ENCODE peak calls at places on chromosome 13, in ten cellular contexts. C is germinal center; Z is NCI-H526; N is naive B cell; U is NCI-H1417; T is myocyte; S is IMR-90; P is stimulated activated CD8-positive, alpha-beta memory T cell treated with anti-CD3 and anti-CD28 coated beads, Interleukin-15, amount 100 ng/mL, for 24 hours; Q is T-helper 9 cell; D is hepatic stellate cell. Y is an unnamed sample.

GRCh38 chr13:29750178-29750530 is 100.3 kb downstream of the UBL3 start:
- DNase-seq in C (no peak), Z (no peak), N (no peak), U (no peak), T (no peak), S (no peak), P (no peak), Q (no peak), D (no peak), Y (no peak)

GRCh38 chr13:36344173-36344572 is 2.0 kb downstream of the SPART start:
- DNase-seq in C (no peak), Z (no peak), N (no peak), U (no peak), T (peak), S (peak), P (no peak), Q (no peak), D (no peak), Y (no peak)

GRCh38 chr13:51364404-51365008 is 25.0 kb downstream of the SERPINE3 start:
- DNase-seq in C (no peak), Z (no peak), N (no peak), U (no peak), T (peak), S (peak), P (no peak), Q (no peak), D (peak), Y (no peak)

GRCh38 chr13:108322206-108322824 is 52.8 kb downstream of the TNFSF13B start:
- DNase-seq in C (peak), Z (peak), N (peak), U (peak), T (peak), S (peak), P (no peak), Q (no peak), D (peak), Y (no peak)

GRCh38 chr13:106599875-106600797 is 32.2 kb upstream of the ARGLU1 start:
- DNase-seq in C (no peak), Z (no peak), N (no peak), U (no peak), T (peak), S (peak), P (no peak), Q (no peak), D (no peak), Y (no peak)

GRCh38 chr13:26882731-26883130 is 122.1 kb upstream of the GPR12 start:
- DNase-seq in C (no peak), Z (no peak), N (no peak), U (no peak), T (no peak), S (no peak), P (no peak), Q (no peak), D (no peak), Y (no peak)

GRCh38 chr13:59416561-59416960 is 747.2 kb downstream of the DIAPH3 start:
- DNase-seq in C (no peak), Z (no peak), N (no peak), U (no peak), T (no peak), S (no peak), P (no peak), Q (no peak), D (no peak), Y (no peak)

GRCh38 chr13:114212096-114212495 is 22.6 kb upstream of the CDC16 start:
- DNase-seq in C (no peak), Z (no peak), N (no peak), U (no peak), T (peak), S (peak), P (no peak), Q (no peak), D (no peak), Y (no peak)

GRCh38 chr13:89061821-89062220 is 1390.7 kb downstream of the SLITRK5 start:
- DNase-seq in C (no peak), Z (peak), N (no peak), U (peak), T (no peak), S (no peak), P (no peak), Q (no peak), D (no peak), Y (no peak)

GRCh38 chr13:85521586-85521985 is 277.6 kb downstream of the SLITRK6 start:
- DNase-seq in C (no peak), Z (peak), N (no peak), U (no peak), T (no peak), S (no peak), P (no peak), Q (no peak), D (no peak), Y (no peak)

GRCh38 chr13:41639237-41639904 is 182.0 kb downstream of the RGCC start:
- DNase-seq in C (no peak), Z (no peak), N (no peak), U (no peak), T (no peak), S (no peak), P (no peak), Q (no peak), D (no peak), Y (no peak)

GRCh38 chr13:105814219-105814901 is 721.1 kb downstream of the EFNB2 start:
- DNase-seq in C (no peak), Z (no peak), N (no peak), U (no peak), T (no peak), S (no peak), P (no peak), Q (no peak), D (no peak), Y (no peak)

GRCh38 chr13:50037788-50038187 is 22.5 kb downstream of the KCNRG start:
- DNase-seq in C (no peak), Z (no peak), N (no peak), U (no peak), T (no peak), S (no peak), P (no peak), Q (no peak), D (no peak), Y (no peak)

GRCh38 chr13:25292301-25292700 is 5.0 kb upstream of the MTMR6 start:
- DNase-seq in C (no peak), Z (no peak), N (no peak), U (no peak), T (peak), S (peak), P (no peak), Q (no peak), D (peak), Y (no peak)

GRCh38 chr13:75415720-75416119 is 66.2 kb downstream of the TBC1D4 start:
- DNase-seq in C (no peak), Z (no peak), N (no peak), U (no peak), T (peak), S (peak), P (no peak), Q (no peak), D (peak), Y (no peak)

GRCh38 chr13:98517576-98518310 is 59.2 kb downstream of the STK24 start:
- DNase-seq in C (no peak), Z (no peak), N (no peak), U (no peak), T (no peak), S (no peak), P (no peak), Q (peak), D (no peak), Y (no peak)

GRCh38 chr13:53038993-53039392 is 10.4 kb downstream of the OLFM4 start:
- DNase-seq in C (no peak), Z (no peak), N (no peak), U (no peak), T (no peak), S (no peak), P (no peak), Q (no peak), D (no peak), Y (no peak)

GRCh38 chr13:51359352-51359751 is 19.9 kb downstream of the SERPINE3 start:
- DNase-seq in C (no peak), Z (no peak), N (no peak), U (no peak), T (no peak), S (no peak), P (no peak), Q (no peak), D (no peak), Y (no peak)

GRCh38 chr13:51624695-51625345 is 40.6 kb downstream of the WDFY2 start:
- DNase-seq in C (no peak), Z (no peak), N (no peak), U (no peak), T (no peak), S (no peak), P (no peak), Q (no peak), D (no peak), Y (no peak)

GRCh38 chr13:36680918-36681317 is 7.1 kb downstream of the SERTM1 start:
- DNase-seq in C (no peak), Z (no peak), N (no peak), U (peak), T (no peak), S (no peak), P (no peak), Q (no peak), D (no peak), Y (no peak)

GRCh38 chr13:48873598-48873997 is 102.1 kb upstream of the FNDC3A start:
- DNase-seq in C (no peak), Z (peak), N (no peak), U (no peak), T (peak), S (peak), P (no peak), Q (no peak), D (no peak), Y (no peak)

GRCh38 chr13:50130686-50131051 is 115.4 kb downstream of the KCNRG start:
- DNase-seq in C (peak), Z (peak), N (peak), U (no peak), T (peak), S (peak), P (no peak), Q (peak), D (peak), Y (peak)

GRCh38 chr13:48009298-48009697 is 8.2 kb upstream of the SUCLA2 start:
- DNase-seq in C (no peak), Z (no peak), N (no peak), U (no peak), T (peak), S (peak), P (no peak), Q (no peak), D (peak), Y (no peak)

GRCh38 chr13:99459101-99459500 is 42.2 kb upstream of the TM9SF2 start:
- DNase-seq in C (no peak), Z (no peak), N (no peak), U (no peak), T (no peak), S (no peak), P (no peak), Q (no peak), D (no peak), Y (no peak)

GRCh38 chr13:84590663-84591062 is 708.4 kb upstream of the SLITRK1 start:
- DNase-seq in C (no peak), Z (no peak), N (no peak), U (no peak), T (no peak), S (no peak), P (no peak), Q (no peak), D (no peak), Y (no peak)

GRCh38 chr13:19845758-19846157 is 17.7 kb downstream of the ZMYM5 start:
- DNase-seq in C (no peak), Z (peak), N (no peak), U (no peak), T (peak), S (peak), P (no peak), Q (no peak), D (peak), Y (no peak)

GRCh38 chr13:75492389-75492788 is 10.4 kb upstream of the TBC1D4 start:
- DNase-seq in C (no peak), Z (no peak), N (no peak), U (no peak), T (no peak), S (peak), P (no peak), Q (no peak), D (no peak), Y (no peak)

GRCh38 chr13:94860981-94861407 is 148.6 kb upstream of the SOX21 start:
- DNase-seq in C (no peak), Z (peak), N (no peak), U (no peak), T (peak), S (peak), P (no peak), Q (no peak), D (no peak), Y (no peak)